ENCODE peak calls at places on chromosomes 1 and 21, in six cellular contexts. X, A, T, F, V and D are unnamed samples.

GRCh38 chr1:28790384-28791035 is 21.5 kb upstream of the OPRD1 start:
- DNase-seq in X (no peak), A (no peak), T (no peak), F (no peak), V (no peak), D (no peak)

GRCh38 chr1:1388078-1388472 is 11.1 kb downstream of the CCNL2 start:
- DNase-seq in X (no peak), A (no peak), T (no peak), F (no peak), V (no peak), D (no peak)

GRCh38 chr1:25477448-25478034 is 46.8 kb downstream of the MACO1 start:
- DNase-seq in X (no peak), A (no peak), T (no peak), F (no peak), V (no peak), D (no peak)

GRCh38 chr21:32099812-32100416 is 178.9 kb downstream of the MIS18A start:
- DNase-seq in X (peak; percentile 4), A (no peak), T (no peak), F (no peak), V (no peak), D (no peak)

GRCh38 chr1:223831755-223832636 is 13.8 kb downstream of the TP53BP2 start:
- DNase-seq in X (no peak), A (peak; percentile 38), T (no peak), F (no peak), V (peak; percentile 76), D (no peak)

GRCh38 chr1:110674337-110675059 is at the start of gene KCNA3:
- DNase-seq in X (no peak), A (no peak), T (peak; percentile 27), F (peak; percentile 16), V (no peak), D (peak; percentile 76)

GRCh38 chr1:99580451-99580850 is 65.5 kb upstream of the PALMD start:
- DNase-seq in X (no peak), A (no peak), T (peak; percentile 61), F (no peak), V (peak; percentile 92), D (no peak)

GRCh38 chr1:240385985-240386978 is 225.7 kb downstream of the GREM2 start:
- DNase-seq in X (no peak), A (peak; percentile 62), T (no peak), F (no peak), V (no peak), D (no peak)

GRCh38 chr1:184965889-184966860 is 8.1 kb downstream of the NIBAN1 start:
- DNase-seq in X (no peak), A (no peak), T (no peak), F (no peak), V (no peak), D (no peak)

GRCh38 chr1:44605904-44606615 is 68.2 kb downstream of the TMEM53 start:
- DNase-seq in X (no peak), A (no peak), T (no peak), F (no peak), V (no peak), D (no peak)

GRCh38 chr1:63557365-63557987 is 34.2 kb downstream of the EFCAB7 start:
- DNase-seq in X (peak; percentile 35), A (no peak), T (no peak), F (peak; percentile 48), V (peak; percentile 52), D (no peak)

GRCh38 chr1:155166373-155167165 is 6.5 kb downstream of the KRTCAP2 start:
- DNase-seq in X (no peak), A (no peak), T (peak; percentile 87), F (peak; percentile 30), V (peak; percentile 86), D (peak; percentile 67)

GRCh38 chr21:36005879-36006400 is 54.4 kb downstream of the SETD4 start:
- DNase-seq in X (no peak), A (no peak), T (no peak), F (no peak), V (no peak), D (no peak)

GRCh38 chr1:90220496-90220895 is 225.6 kb downstream of the ZNF326 start:
- DNase-seq in X (no peak), A (no peak), T (no peak), F (no peak), V (no peak), D (no peak)

GRCh38 chr1:220344745-220345144 is 72.5 kb upstream of the RAB3GAP2 start:
- DNase-seq in X (no peak), A (no peak), T (no peak), F (no peak), V (no peak), D (no peak)

GRCh38 chr1:21623411-21623961 is 45.7 kb downstream of the RAP1GAP start:
- DNase-seq in X (no peak), A (no peak), T (no peak), F (peak; percentile 96), V (no peak), D (no peak)

GRCh38 chr21:44298301-44298700 is 1.6 kb upstream of the PFKL start:
- DNase-seq in X (no peak), A (no peak), T (no peak), F (no peak), V (no peak), D (no peak)
- TF ChIP-seq CTCF in X (no peak), A (no peak), T (no peak), F (peak; percentile 9), V (no peak), D (no peak)

DNA sequence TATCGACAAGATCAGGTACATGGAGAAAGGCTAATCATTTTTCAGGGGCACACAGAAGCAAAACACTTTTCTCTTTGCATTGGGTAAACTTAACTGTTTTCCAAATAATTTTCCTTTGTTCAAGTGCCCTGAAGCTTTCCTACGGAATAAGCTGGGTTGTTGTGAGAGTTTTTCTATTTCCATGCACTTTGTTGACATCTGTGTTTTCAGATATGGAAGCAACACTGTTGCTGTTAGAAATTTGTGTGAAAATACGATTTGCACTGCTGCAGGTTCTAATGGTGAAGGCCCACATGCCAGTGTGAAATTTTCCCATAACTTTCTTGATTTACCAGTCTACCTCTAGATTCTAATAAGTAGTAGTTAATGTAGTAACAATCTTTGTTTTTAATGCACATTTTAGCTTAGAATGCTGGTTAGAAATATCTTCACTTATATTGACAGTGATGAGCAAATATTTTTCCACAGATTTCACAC is 18.3 kb downstream of the NFYC start:
- DNase-seq in X (no peak), A (no peak), T (no peak), F (no peak), V (no peak), D (no peak)
- H3K4me1 ChIP-seq in X (peaks cover 35% of the 10 kb centered on the region), A (peaks cover 52% of the 10 kb centered on the region), T (peaks cover 72% of the 10 kb centered on the region), F (peaks cover 67% of the 10 kb centered on the region), V (peaks cover 26% of the 10 kb centered on the region), D (peaks cover 10% of the 10 kb centered on the region)

GRCh38 chr21:37208056-37208705 is 59.0 kb downstream of the VPS26C start:
- DNase-seq in X (no peak), A (no peak), T (peak; percentile 91), F (peak; percentile 57), V (no peak), D (no peak)
- TF ChIP-seq POLR2A in X (no peak), A (no peak), T (no peak), F (no peak), V (no peak), D (no peak)

DNA sequence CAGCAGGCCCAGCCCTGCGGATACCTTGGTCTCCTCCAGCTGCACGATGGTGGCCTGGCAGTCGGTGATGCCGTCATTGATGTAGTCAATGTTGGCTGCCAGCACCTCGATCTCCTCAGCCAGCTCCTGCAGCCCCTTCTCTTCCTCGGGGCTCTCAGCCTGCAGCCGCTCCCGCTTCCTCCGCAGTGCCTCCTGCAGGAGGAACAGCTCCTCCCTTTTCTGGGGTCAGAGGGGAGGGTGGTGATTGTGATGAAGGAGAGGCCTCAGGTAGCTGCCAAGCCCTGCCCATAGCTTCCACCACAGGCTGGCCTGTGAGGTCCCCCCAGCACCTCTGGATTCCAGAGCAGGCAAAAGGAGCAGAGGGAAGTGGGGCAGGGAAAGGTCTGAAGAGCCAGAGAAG is 33.4 kb downstream of the KIF21B start:
- DNase-seq in X (no peak), A (no peak), T (no peak), F (no peak), V (no peak), D (no peak)
- TF ChIP-seq CTCF in X (no peak), A (no peak), T (no peak), F (no peak), V (no peak), D (no peak)